ENCODE peak calls at places on chromosomes 3 and 15, in eight cellular contexts. One of them, this sample, is unnamed.

GRCh38 chr3:177770821-177771220 is 573.5 kb upstream of the TBL1XR1 start:
- DNase-seq in Peyer's patch: no peak
- DNase-seq in heart left ventricle: no peak
- DNase-seq in A549: no peak
- DNase-seq in GM12892: no peak
- DNase-seq in GM12878: no peak
- DNase-seq in breast epithelium: no peak
- DNase-seq in GM12891: no peak
- DNase-seq in this sample: no peak

GRCh38 chr3:29637093-29637492 is 356.2 kb downstream of the RBMS3 start:
- DNase-seq in Peyer's patch: no peak
- DNase-seq in heart left ventricle: peak
- DNase-seq in A549: no peak
- DNase-seq in GM12892: no peak
- DNase-seq in GM12878: peak
- DNase-seq in breast epithelium: no peak
- DNase-seq in GM12891: no peak
- DNase-seq in this sample: no peak

GRCh38 chr3:52056521-52056967 is at the start of gene DUSP7:
- DNase-seq in Peyer's patch: peak
- DNase-seq in heart left ventricle: peak
- DNase-seq in A549: peak
- DNase-seq in GM12892: peak
- DNase-seq in GM12878: no peak
- DNase-seq in breast epithelium: no peak
- DNase-seq in GM12891: peak
- DNase-seq in this sample: peak

GRCh38 chr3:111963424-111963823 is 15.4 kb upstream of the ABHD10 start:
- DNase-seq in Peyer's patch: no peak
- DNase-seq in heart left ventricle: no peak
- DNase-seq in A549: peak
- DNase-seq in GM12892: no peak
- DNase-seq in GM12878: no peak
- DNase-seq in breast epithelium: no peak
- DNase-seq in GM12891: no peak
- DNase-seq in this sample: no peak

GRCh38 chr15:94206463-94207167 is 24.7 kb upstream of the MCTP2 start:
- DNase-seq in Peyer's patch: no peak
- DNase-seq in heart left ventricle: no peak
- DNase-seq in A549: no peak
- DNase-seq in GM12892: no peak
- DNase-seq in GM12878: no peak
- DNase-seq in breast epithelium: no peak
- DNase-seq in GM12891: no peak
- DNase-seq in this sample: no peak

GRCh38 chr3:42654331-42655201 is 1.1 kb downstream of the ZBTB47 start:
- DNase-seq in Peyer's patch: no peak
- DNase-seq in heart left ventricle: peak
- DNase-seq in A549: peak
- DNase-seq in GM12892: no peak
- DNase-seq in GM12878: no peak
- DNase-seq in breast epithelium: no peak
- DNase-seq in GM12891: peak
- DNase-seq in this sample: no peak

GRCh38 chr3:85576091-85576690 is 617.4 kb downstream of the CADM2 start:
- DNase-seq in Peyer's patch: no peak
- DNase-seq in heart left ventricle: peak
- DNase-seq in A549: peak
- DNase-seq in GM12892: no peak
- DNase-seq in GM12878: no peak
- DNase-seq in breast epithelium: peak
- DNase-seq in GM12891: peak
- DNase-seq in this sample: peak

GRCh38 chr3:172279191-172279640 is 169.0 kb downstream of the GHSR start:
- DNase-seq in Peyer's patch: no peak
- DNase-seq in heart left ventricle: no peak
- DNase-seq in A549: no peak
- DNase-seq in GM12892: no peak
- DNase-seq in GM12878: no peak
- DNase-seq in breast epithelium: no peak
- DNase-seq in GM12891: no peak
- DNase-seq in this sample: no peak

GRCh38 chr3:53702776-53703175 is 143.4 kb downstream of the CHDH start:
- DNase-seq in Peyer's patch: no peak
- DNase-seq in heart left ventricle: no peak
- DNase-seq in A549: no peak
- DNase-seq in GM12892: no peak
- DNase-seq in GM12878: no peak
- DNase-seq in breast epithelium: no peak
- DNase-seq in GM12891: no peak
- DNase-seq in this sample: no peak

GRCh38 chr3:185688808-185689207 is 102.7 kb downstream of the SENP2 start:
- DNase-seq in Peyer's patch: no peak
- DNase-seq in heart left ventricle: no peak
- DNase-seq in A549: peak
- DNase-seq in GM12892: no peak
- DNase-seq in GM12878: no peak
- DNase-seq in breast epithelium: peak
- DNase-seq in GM12891: no peak
- DNase-seq in this sample: no peak

GRCh38 chr3:66239513-66240135 is 18.8 kb downstream of the SLC25A26 start:
- DNase-seq in Peyer's patch: no peak
- DNase-seq in heart left ventricle: no peak
- DNase-seq in A549: no peak
- DNase-seq in GM12892: no peak
- DNase-seq in GM12878: no peak
- DNase-seq in breast epithelium: no peak
- DNase-seq in GM12891: no peak
- DNase-seq in this sample: no peak

GRCh38 chr3:44988073-44988472 is 12.0 kb downstream of the EXOSC7 start:
- DNase-seq in Peyer's patch: no peak
- DNase-seq in heart left ventricle: no peak
- DNase-seq in A549: no peak
- DNase-seq in GM12892: no peak
- DNase-seq in GM12878: no peak
- DNase-seq in breast epithelium: no peak
- DNase-seq in GM12891: no peak
- DNase-seq in this sample: no peak

GRCh38 chr3:133394561-133395311 is 5.1 kb upstream of the BFSP2 start:
- DNase-seq in Peyer's patch: no peak
- DNase-seq in heart left ventricle: no peak
- DNase-seq in A549: no peak
- DNase-seq in GM12892: no peak
- DNase-seq in GM12878: no peak
- DNase-seq in breast epithelium: no peak
- DNase-seq in GM12891: no peak
- DNase-seq in this sample: no peak

GRCh38 chr3:61612211-61612995 is 51.0 kb downstream of the PTPRG start:
- DNase-seq in Peyer's patch: no peak
- DNase-seq in heart left ventricle: no peak
- DNase-seq in A549: no peak
- DNase-seq in GM12892: no peak
- DNase-seq in GM12878: no peak
- DNase-seq in breast epithelium: no peak
- DNase-seq in GM12891: no peak
- DNase-seq in this sample: no peak

GRCh38 chr15:93030430-93031102 is 58.4 kb downstream of the RGMA start:
- DNase-seq in Peyer's patch: peak
- DNase-seq in heart left ventricle: peak
- DNase-seq in A549: peak
- DNase-seq in GM12892: peak
- DNase-seq in GM12878: peak
- DNase-seq in breast epithelium: peak
- DNase-seq in GM12891: peak
- DNase-seq in this sample: peak

GRCh38 chr15:98754283-98755022 is 106.1 kb downstream of the IGF1R start:
- DNase-seq in Peyer's patch: no peak
- DNase-seq in heart left ventricle: no peak
- DNase-seq in A549: peak
- DNase-seq in GM12892: no peak
- DNase-seq in GM12878: no peak
- DNase-seq in breast epithelium: no peak
- DNase-seq in GM12891: no peak
- DNase-seq in this sample: no peak

GRCh38 chr15:48533982-48534381 is 111.5 kb downstream of the FBN1 start:
- DNase-seq in Peyer's patch: no peak
- DNase-seq in heart left ventricle: no peak
- DNase-seq in A549: no peak
- DNase-seq in GM12892: no peak
- DNase-seq in GM12878: no peak
- DNase-seq in breast epithelium: no peak
- DNase-seq in GM12891: no peak
- DNase-seq in this sample: no peak

GRCh38 chr15:42106278-42106677 is 11.9 kb upstream of the PLA2G4D start:
- DNase-seq in Peyer's patch: peak
- DNase-seq in heart left ventricle: no peak
- DNase-seq in A549: no peak
- DNase-seq in GM12892: no peak
- DNase-seq in GM12878: no peak
- DNase-seq in breast epithelium: no peak
- DNase-seq in GM12891: no peak
- DNase-seq in this sample: no peak

GRCh38 chr3:79885407-79885806 is 117.6 kb upstream of the ROBO1 start:
- DNase-seq in Peyer's patch: no peak
- DNase-seq in heart left ventricle: no peak
- DNase-seq in A549: no peak
- DNase-seq in GM12892: no peak
- DNase-seq in GM12878: no peak
- DNase-seq in breast epithelium: no peak
- DNase-seq in GM12891: no peak
- DNase-seq in this sample: no peak

GRCh38 chr3:134066539-134067310 is 37.0 kb upstream of the SLCO2A1 start:
- DNase-seq in Peyer's patch: no peak
- DNase-seq in heart left ventricle: peak
- DNase-seq in A549: no peak
- DNase-seq in GM12892: no peak
- DNase-seq in GM12878: no peak
- DNase-seq in breast epithelium: peak
- DNase-seq in GM12891: no peak
- DNase-seq in this sample: no peak

GRCh38 chr3:77324115-77324514 is 284.2 kb downstream of the ROBO2 start:
- DNase-seq in Peyer's patch: no peak
- DNase-seq in heart left ventricle: no peak
- DNase-seq in A549: no peak
- DNase-seq in GM12892: no peak
- DNase-seq in GM12878: no peak
- DNase-seq in breast epithelium: no peak
- DNase-seq in GM12891: no peak
- DNase-seq in this sample: no peak

GRCh38 chr15:79310985-79311900 is at the start of gene TMED3:
- DNase-seq in Peyer's patch: peak
- DNase-seq in heart left ventricle: peak
- DNase-seq in A549: peak
- DNase-seq in GM12892: peak
- DNase-seq in GM12878: peak
- DNase-seq in breast epithelium: peak
- DNase-seq in GM12891: peak
- DNase-seq in this sample: no peak
- TF ChIP-seq POLR2A in Peyer's patch: peak
- TF ChIP-seq POLR2A in heart left ventricle: no peak
- TF ChIP-seq POLR2A in A549: peak
- TF ChIP-seq POLR2A in GM12892: peak
- TF ChIP-seq POLR2A in GM12878: peak
- TF ChIP-seq POLR2A in breast epithelium: no peak
- TF ChIP-seq POLR2A in GM12891: peak
- TF ChIP-seq POLR2A in this sample: no peak

GRCh38 chr15:100879461-100880138 is at the start of gene ALDH1A3:
- DNase-seq in Peyer's patch: no peak
- DNase-seq in heart left ventricle: peak
- DNase-seq in A549: peak
- DNase-seq in GM12892: peak
- DNase-seq in GM12878: no peak
- DNase-seq in breast epithelium: no peak
- DNase-seq in GM12891: peak
- DNase-seq in this sample: no peak
- TF ChIP-seq POLR2A in Peyer's patch: peak
- TF ChIP-seq POLR2A in heart left ventricle: no peak
- TF ChIP-seq POLR2A in A549: peak
- TF ChIP-seq POLR2A in GM12892: no peak
- TF ChIP-seq POLR2A in GM12878: no peak
- TF ChIP-seq POLR2A in breast epithelium: no peak
- TF ChIP-seq POLR2A in GM12891: no peak
- TF ChIP-seq POLR2A in this sample: peak

GRCh38 chr3:46505953-46506352 is 8.2 kb downstream of the RTP3 start:
- DNase-seq in Peyer's patch: no peak
- DNase-seq in heart left ventricle: no peak
- DNase-seq in A549: no peak
- DNase-seq in GM12892: no peak
- DNase-seq in GM12878: no peak
- DNase-seq in breast epithelium: no peak
- DNase-seq in GM12891: no peak
- DNase-seq in this sample: no peak
- TF ChIP-seq POLR2A in Peyer's patch: no peak
- TF ChIP-seq POLR2A in heart left ventricle: no peak
- TF ChIP-seq POLR2A in A549: no peak
- TF ChIP-seq POLR2A in GM12892: no peak
- TF ChIP-seq POLR2A in GM12878: no peak
- TF ChIP-seq POLR2A in breast epithelium: no peak
- TF ChIP-seq POLR2A in GM12891: no peak
- TF ChIP-seq POLR2A in this sample: no peak

GRCh38 chr3:159764211-159765024 is 224.2 kb upstream of the IL12A start:
- DNase-seq in Peyer's patch: no peak
- DNase-seq in heart left ventricle: peak
- DNase-seq in A549: peak
- DNase-seq in GM12892: peak
- DNase-seq in GM12878: no peak
- DNase-seq in breast epithelium: peak
- DNase-seq in GM12891: peak
- DNase-seq in this sample: no peak
- TF ChIP-seq POLR2A in Peyer's patch: no peak
- TF ChIP-seq POLR2A in heart left ventricle: no peak
- TF ChIP-seq POLR2A in A549: peak
- TF ChIP-seq POLR2A in GM12892: no peak
- TF ChIP-seq POLR2A in GM12878: no peak
- TF ChIP-seq POLR2A in breast epithelium: no peak
- TF ChIP-seq POLR2A in GM12891: no peak
- TF ChIP-seq POLR2A in this sample: no peak

GRCh38 chr3:105368575-105369500 is 2.1 kb downstream of the ALCAM start:
- DNase-seq in Peyer's patch: peak
- DNase-seq in heart left ventricle: peak
- DNase-seq in A549: peak
- DNase-seq in GM12892: peak
- DNase-seq in GM12878: peak
- DNase-seq in breast epithelium: peak
- DNase-seq in GM12891: no peak
- DNase-seq in this sample: no peak
- TF ChIP-seq POLR2A in Peyer's patch: peak
- TF ChIP-seq POLR2A in heart left ventricle: no peak
- TF ChIP-seq POLR2A in A549: no peak
- TF ChIP-seq POLR2A in GM12892: peak
- TF ChIP-seq POLR2A in GM12878: peak
- TF ChIP-seq POLR2A in breast epithelium: no peak
- TF ChIP-seq POLR2A in GM12891: peak
- TF ChIP-seq POLR2A in this sample: no peak

This sample was measured in gastrocnemius medialis.